ENCODE peak calls at places on chromosomes 7 and 10, in five cellular contexts. One of them, this sample, is unnamed.

GRCh38 chr7:105723582-105723981 is 142.3 kb upstream of the EFCAB10 start:
- DNase-seq in gastrocnemius medialis: no peak
- DNase-seq in ELR: no peak
- DNase-seq in fibroblast of lung: no peak
- DNase-seq in HS-27A: no peak
- DNase-seq in this sample: no peak

GRCh38 chr7:7911339-7911738 is 57.3 kb upstream of the GLCCI1 start:
- DNase-seq in gastrocnemius medialis: no peak
- DNase-seq in ELR: peak; percentile 82
- DNase-seq in fibroblast of lung: peak; percentile 97
- DNase-seq in HS-27A: peak; percentile 71
- DNase-seq in this sample: no peak

GRCh38 chr10:114691442-114691941 is 33.4 kb upstream of the ABLIM1 start:
- DNase-seq in gastrocnemius medialis: no peak
- DNase-seq in ELR: peak; percentile 76
- DNase-seq in fibroblast of lung: peak; percentile 79
- DNase-seq in HS-27A: no peak
- DNase-seq in this sample: no peak

GRCh38 chr10:48470893-48471805 is 133.7 kb downstream of the ARHGAP22 start:
- DNase-seq in gastrocnemius medialis: no peak
- DNase-seq in ELR: peak; percentile 59
- DNase-seq in fibroblast of lung: peak; percentile 63
- DNase-seq in HS-27A: no peak
- DNase-seq in this sample: no peak

GRCh38 chr7:95927781-95928180 is 155.4 kb downstream of the DYNC1I1 start:
- DNase-seq in gastrocnemius medialis: no peak
- DNase-seq in ELR: no peak
- DNase-seq in fibroblast of lung: no peak
- DNase-seq in HS-27A: no peak
- DNase-seq in this sample: no peak

GRCh38 chr10:53010362-53010907 is 237.9 kb upstream of the MBL2 start:
- DNase-seq in gastrocnemius medialis: no peak
- DNase-seq in ELR: no peak
- DNase-seq in fibroblast of lung: no peak
- DNase-seq in HS-27A: no peak
- DNase-seq in this sample: no peak

GRCh38 chr10:132910186-132910880 is 32.0 kb downstream of the CFAP46 start:
- DNase-seq in gastrocnemius medialis: no peak
- DNase-seq in ELR: no peak
- DNase-seq in fibroblast of lung: no peak
- DNase-seq in HS-27A: no peak
- DNase-seq in this sample: no peak

GRCh38 chr10:77192402-77192801 is 445.2 kb downstream of the KCNMA1 start:
- DNase-seq in gastrocnemius medialis: no peak
- DNase-seq in ELR: peak; percentile 26
- DNase-seq in fibroblast of lung: no peak
- DNase-seq in HS-27A: no peak
- DNase-seq in this sample: no peak

GRCh38 chr7:111091623-111092370 is 870 bp downstream of the LRRN3 start:
- DNase-seq in gastrocnemius medialis: no peak
- DNase-seq in ELR: no peak
- DNase-seq in fibroblast of lung: no peak
- DNase-seq in HS-27A: no peak
- DNase-seq in this sample: no peak

GRCh38 chr10:125144693-125145623 is 15.4 kb downstream of the CTBP2 start:
- DNase-seq in gastrocnemius medialis: no peak
- DNase-seq in ELR: peak; percentile 61
- DNase-seq in fibroblast of lung: peak; percentile 56
- DNase-seq in HS-27A: no peak
- DNase-seq in this sample: no peak

GRCh38 chr10:113099431-113100298 is 149.6 kb downstream of the TCF7L2 start:
- DNase-seq in gastrocnemius medialis: no peak
- DNase-seq in ELR: no peak
- DNase-seq in fibroblast of lung: peak; percentile 53
- DNase-seq in HS-27A: no peak
- DNase-seq in this sample: no peak

GRCh38 chr7:124762611-124763143 is 2.9 kb downstream of the GPR37 start:
- DNase-seq in gastrocnemius medialis: no peak
- DNase-seq in ELR: no peak
- DNase-seq in fibroblast of lung: no peak
- DNase-seq in HS-27A: no peak
- DNase-seq in this sample: no peak

GRCh38 chr7:112207765-112208164 is 1.3 kb downstream of the ZNF277 start:
- DNase-seq in gastrocnemius medialis: no peak
- DNase-seq in ELR: no peak
- DNase-seq in fibroblast of lung: no peak
- DNase-seq in HS-27A: no peak
- DNase-seq in this sample: no peak

GRCh38 chr7:142516038-142516501 is 233.2 kb upstream of the PRSS1 start:
- DNase-seq in gastrocnemius medialis: no peak
- DNase-seq in ELR: peak; percentile 71
- DNase-seq in fibroblast of lung: peak; percentile 57
- DNase-seq in HS-27A: peak; percentile 59
- DNase-seq in this sample: no peak

GRCh38 chr10:114352653-114353298 is 51.5 kb downstream of the AFAP1L2 start:
- DNase-seq in gastrocnemius medialis: no peak
- DNase-seq in ELR: no peak
- DNase-seq in fibroblast of lung: no peak
- DNase-seq in HS-27A: no peak
- DNase-seq in this sample: no peak

GRCh38 chr7:37491919-37492694 is 43.4 kb upstream of the ELMO1 start:
- DNase-seq in gastrocnemius medialis: no peak
- DNase-seq in ELR: no peak
- DNase-seq in fibroblast of lung: no peak
- DNase-seq in HS-27A: no peak
- DNase-seq in this sample: no peak

GRCh38 chr10:1809139-1809755 is 71.9 kb upstream of the ADARB2 start:
- DNase-seq in gastrocnemius medialis: no peak
- DNase-seq in ELR: no peak
- DNase-seq in fibroblast of lung: no peak
- DNase-seq in HS-27A: no peak
- DNase-seq in this sample: no peak

GRCh38 chr7:26664735-26665420 is 199.5 kb downstream of the SKAP2 start:
- DNase-seq in gastrocnemius medialis: no peak
- DNase-seq in ELR: peak; percentile 36
- DNase-seq in fibroblast of lung: peak; percentile 6
- DNase-seq in HS-27A: no peak
- DNase-seq in this sample: no peak

GRCh38 chr10:79084012-79084971 is 15.5 kb downstream of the ZMIZ1 start:
- DNase-seq in gastrocnemius medialis: peak; percentile 68
- DNase-seq in ELR: peak; percentile 77
- DNase-seq in fibroblast of lung: peak; percentile 79
- DNase-seq in HS-27A: no peak
- DNase-seq in this sample: no peak

GRCh38 chr10:1626410-1626809 is 110.9 kb downstream of the ADARB2 start:
- DNase-seq in gastrocnemius medialis: no peak
- DNase-seq in ELR: no peak
- DNase-seq in fibroblast of lung: no peak
- DNase-seq in HS-27A: no peak
- DNase-seq in this sample: no peak

GRCh38 chr7:44058759-44059218 is 6.6 kb downstream of the PGAM2 start:
- DNase-seq in gastrocnemius medialis: no peak
- DNase-seq in ELR: no peak
- DNase-seq in fibroblast of lung: no peak
- DNase-seq in HS-27A: no peak
- DNase-seq in this sample: no peak

GRCh38 chr7:100835903-100836811 is 8.8 kb upstream of the EPHB4 start:
- DNase-seq in gastrocnemius medialis: no peak
- DNase-seq in ELR: no peak
- DNase-seq in fibroblast of lung: no peak
- DNase-seq in HS-27A: no peak
- DNase-seq in this sample: no peak

GRCh38 chr7:30665043-30665442 is 17.2 kb downstream of the CRHR2 start:
- DNase-seq in gastrocnemius medialis: no peak
- DNase-seq in ELR: no peak
- DNase-seq in fibroblast of lung: no peak
- DNase-seq in HS-27A: no peak
- DNase-seq in this sample: no peak

GRCh38 chr10:3775671-3776551 is 9.1 kb downstream of the KLF6 start:
- DNase-seq in gastrocnemius medialis: no peak
- DNase-seq in ELR: peak; percentile 76
- DNase-seq in fibroblast of lung: peak; percentile 73
- DNase-seq in HS-27A: no peak
- DNase-seq in this sample: no peak

GRCh38 chr10:21724695-21725371 is 190.8 kb downstream of the MLLT10 start:
- DNase-seq in gastrocnemius medialis: peak; percentile 80
- DNase-seq in ELR: peak; percentile 99
- DNase-seq in fibroblast of lung: peak; percentile 99
- DNase-seq in HS-27A: peak; percentile 90
- DNase-seq in this sample: no peak

GRCh38 chr10:34319197-34319846 is 495.8 kb downstream of the PARD3 start:
- DNase-seq in gastrocnemius medialis: no peak
- DNase-seq in ELR: peak; percentile 92
- DNase-seq in fibroblast of lung: peak; percentile 89
- DNase-seq in HS-27A: peak; percentile 22
- DNase-seq in this sample: no peak

GRCh38 chr10:1297566-1298301 is 241.5 kb downstream of the WDR37 start:
- DNase-seq in gastrocnemius medialis: no peak
- DNase-seq in ELR: no peak
- DNase-seq in fibroblast of lung: no peak
- DNase-seq in HS-27A: no peak
- DNase-seq in this sample: no peak

GRCh38 chr10:131982185-131982756 is 548 bp upstream of the BNIP3 start:
- DNase-seq in gastrocnemius medialis: no peak
- DNase-seq in ELR: no peak
- DNase-seq in fibroblast of lung: no peak
- DNase-seq in HS-27A: no peak
- DNase-seq in this sample: no peak

GRCh38 chr7:15556706-15557105 is 5.1 kb downstream of the AGMO start:
- DNase-seq in gastrocnemius medialis: no peak
- DNase-seq in ELR: peak; percentile 19
- DNase-seq in fibroblast of lung: no peak
- DNase-seq in HS-27A: no peak
- DNase-seq in this sample: no peak

GRCh38 chr7:85749715-85750453 is 563.0 kb upstream of the SEMA3D start:
- DNase-seq in gastrocnemius medialis: no peak
- DNase-seq in ELR: no peak
- DNase-seq in fibroblast of lung: no peak
- DNase-seq in HS-27A: no peak
- DNase-seq in this sample: no peak

This sample was measured in T-helper 22 cell.